ENCODE peak calls at places on chromosomes 12 and 14, in ten cellular contexts. O is AML-193; G is sciatic nerve; E is fibroblast of pulmonary artery; Z is SW480; Q is stimulated activated CD4-positive, alpha-beta T cell treated with anti-CD3 and anti-CD28 coated beads, Interleukin-2, amount 100 ng/mL, for 48 hours; C is mucosa of gallbladder; A is A549; K is GM18507; D is NCI-H2081. B is an unnamed sample.

GRCh38 chr14:98692832-98693231 is 579.2 kb downstream of the BCL11B start:
- DNase-seq in Z (no peak), Q (no peak), G (no peak), O (no peak), E (no peak), C (no peak), D (no peak), K (no peak), A (no peak), B (no peak)

GRCh38 chr14:51681411-51681810 is 29.7 kb downstream of the FRMD6 start:
- DNase-seq in D (no peak), G (no peak), A (no peak), Z (no peak), Q (no peak), C (no peak), K (no peak), E (no peak), O (no peak), B (no peak)

GRCh38 chr12:30106204-30106603 is 322.5 kb upstream of the TMTC1 start:
- DNase-seq in G (no peak), K (no peak), A (no peak), C (no peak), Q (no peak), E (no peak), Z (no peak), D (no peak), O (no peak), B (peak; percentile 67)

GRCh38 chr14:48967419-48967818 is 618.8 kb downstream of the RPS29 start:
- DNase-seq in K (no peak), Z (no peak), E (no peak), D (no peak), Q (no peak), O (no peak), G (no peak), A (no peak), C (no peak), B (no peak)

GRCh38 chr12:48873096-48873495 is 7.4 kb upstream of the RND1 start:
- DNase-seq in Q (no peak), C (no peak), G (no peak), Z (no peak), A (no peak), O (no peak), E (no peak), D (no peak), K (no peak), B (no peak)

GRCh38 chr14:24774167-24774915 is 140.4 kb upstream of the GZMB start:
- DNase-seq in Z (no peak), O (no peak), K (no peak), G (no peak), Q (no peak), D (no peak), A (no peak), E (no peak), C (no peak), B (peak; percentile 59)

GRCh38 chr12:42798811-42799438 is 209.4 kb upstream of the PRICKLE1 start:
- DNase-seq in G (no peak), O (no peak), D (no peak), C (no peak), K (no peak), Q (no peak), E (peak; percentile 24), Z (peak; percentile 30), A (no peak), B (no peak)

GRCh38 chr12:100375023-100375737 is 18.3 kb downstream of the SLC17A8 start:
- DNase-seq in D (peak; percentile 72), O (no peak), G (peak; percentile 78), C (peak; percentile 44), Q (no peak), E (peak; percentile 53), K (no peak), A (no peak), Z (no peak), B (no peak)

GRCh38 chr12:79260923-79261322 is 396.3 kb downstream of the SYT1 start:
- DNase-seq in D (no peak), C (no peak), A (no peak), G (no peak), E (no peak), O (no peak), Z (no peak), Q (no peak), K (no peak), B (no peak)

GRCh38 chr12:107558141-107558815 is 127.3 kb upstream of the PWP1 start:
- DNase-seq in K (no peak), E (no peak), G (no peak), Q (no peak), Z (no peak), A (no peak), O (no peak), D (no peak), C (no peak), B (no peak)

GRCh38 chr14:89299587-89299986 is 117.4 kb downstream of the FOXN3 start:
- DNase-seq in D (no peak), C (no peak), O (no peak), G (no peak), Q (no peak), A (no peak), K (no peak), Z (no peak), E (no peak), B (no peak)

GRCh38 chr14:56205906-56206305 is 87.7 kb downstream of the PELI2 start:
- DNase-seq in Z (no peak), Q (no peak), G (no peak), A (no peak), D (no peak), K (no peak), O (peak; percentile 72), E (no peak), C (no peak), B (peak; percentile 16)

GRCh38 chr12:80170915-80171314 is 71.6 kb downstream of the OTOGL start:
- DNase-seq in D (no peak), E (no peak), Z (no peak), A (no peak), C (no peak), G (no peak), Q (no peak), K (no peak), O (no peak), B (no peak)

GRCh38 chr12:52862023-52862422 is 13.2 kb upstream of the KRT78 start:
- DNase-seq in Q (no peak), E (no peak), D (no peak), C (no peak), Z (no peak), A (no peak), K (no peak), G (no peak), O (no peak), B (no peak)

GRCh38 chr12:52980096-52980694 is 26.1 kb upstream of the EIF4B start:
- DNase-seq in C (no peak), E (no peak), Q (no peak), O (no peak), Z (no peak), A (peak; percentile 52), K (no peak), G (no peak), D (no peak), B (no peak)

GRCh38 chr12:14913381-14913781 is 25.0 kb downstream of the ERP27 start:
- DNase-seq in A (no peak), O (no peak), Z (peak; percentile 73), K (no peak), E (peak; percentile 48), Q (no peak), G (peak; percentile 61), C (no peak), D (no peak), B (no peak)

GRCh38 chr14:100382106-100382455 is 58.9 kb downstream of the SLC25A47 start:
- DNase-seq in A (no peak), Z (no peak), C (no peak), K (no peak), E (no peak), Q (no peak), D (no peak), O (no peak), G (no peak), B (no peak)

GRCh38 chr12:113149361-113150150 is at the start of gene CFAP73:
- DNase-seq in E (peak; percentile 85), D (peak; percentile 65), C (peak; percentile 50), A (peak; percentile 80), G (peak; percentile 75), Q (no peak), O (no peak), Z (peak; percentile 87), K (no peak), B (peak; percentile 30)

GRCh38 chr14:97602438-97603117 is 805.4 kb downstream of the VRK1 start:
- DNase-seq in C (no peak), Z (no peak), G (no peak), Q (peak; percentile 15), E (no peak), K (no peak), O (no peak), A (no peak), D (no peak), B (no peak)

GRCh38 chr12:109679716-109680520 is 33.7 kb upstream of the FAM222A start:
- DNase-seq in O (no peak), K (no peak), Q (no peak), D (peak; percentile 98), E (no peak), G (no peak), Z (no peak), A (no peak), C (no peak), B (no peak)

GRCh38 chr12:28107679-28108078 is 82.6 kb upstream of the CCDC91 start:
- DNase-seq in E (peak; percentile 19), G (no peak), A (no peak), K (no peak), D (no peak), C (no peak), Z (no peak), O (no peak), Q (no peak), B (no peak)

GRCh38 chr12:63318313-63318712 is 167.3 kb upstream of the AVPR1A start:
- DNase-seq in K (no peak), G (no peak), Z (no peak), O (no peak), C (no peak), Q (no peak), A (no peak), D (no peak), E (no peak), B (no peak)

GRCh38 chr14:37546621-37547447 is 48.2 kb downstream of the FOXA1 start:
- DNase-seq in Z (no peak), D (peak; percentile 52), E (no peak), K (no peak), O (no peak), Q (no peak), G (no peak), A (peak; percentile 80), C (no peak), B (no peak)

GRCh38 chr12:89895101-89895500 is 186.5 kb upstream of the ATP2B1 start:
- DNase-seq in Q (no peak), E (no peak), Z (no peak), C (no peak), A (no peak), K (no peak), G (no peak), O (no peak), D (no peak), B (no peak)

GRCh38 chr12:87848248-87848868 is 180.8 kb downstream of the C12orf50 start:
- DNase-seq in Z (peak; percentile 35), O (peak; percentile 29), C (peak; percentile 13), D (peak; percentile 52), A (peak; percentile 78), Q (peak; percentile 0), K (no peak), E (peak; percentile 89), G (no peak), B (peak; percentile 82)

GRCh38 chr14:74704656-74705055 is 8.2 kb downstream of the AREL1 start:
- DNase-seq in O (no peak), Q (no peak), C (no peak), K (no peak), E (no peak), D (no peak), Z (no peak), A (no peak), G (no peak), B (no peak)

GRCh38 chr12:53056296-53056695 is 6.4 kb downstream of the TNS2 start:
- DNase-seq in Q (no peak), A (no peak), G (peak; percentile 31), O (no peak), K (no peak), D (no peak), C (no peak), E (no peak), Z (no peak), B (no peak)

GRCh38 chr12:80659512-80660094 is 47.8 kb upstream of the MYF6 start:
- DNase-seq in A (no peak), D (no peak), O (no peak), Z (no peak), C (no peak), K (no peak), G (no peak), E (no peak), Q (no peak), B (no peak)